ENCODE peak calls at places on chromosomes 2 and 18, in ten cellular contexts. O, Q, K, J, L, T, G, H, U and V are unnamed samples.

GRCh38 chr18:2971741-2972552 is 41.0 kb downstream of the LPIN2 start:
- DNase-seq in O (no peak), Q (peak; percentile 71), K (no peak), J (peak; percentile 36), L (no peak), T (peak; percentile 60), G (no peak), H (no peak), U (no peak), V (no peak)

GRCh38 chr2:109607766-109608165 is 6.0 kb downstream of the SEPTIN10 start:
- DNase-seq in O (no peak), Q (no peak), K (no peak), J (no peak), L (peak; percentile 23), T (peak; percentile 44), G (no peak), H (no peak), U (no peak), V (no peak)

GRCh38 chr2:230865324-230865765 is 603 bp downstream of the ITM2C start:
- DNase-seq in O (peak; percentile 80), Q (no peak), K (no peak), J (no peak), L (peak; percentile 20), T (no peak), G (no peak), H (no peak), U (peak; percentile 36), V (no peak)

GRCh38 chr2:102620367-102620766 is 1.0 kb downstream of the SLC9A2 start:
- DNase-seq in O (peak; percentile 71), Q (no peak), K (no peak), J (no peak), L (no peak), T (no peak), G (peak; percentile 63), H (no peak), U (no peak), V (no peak)

GRCh38 chr2:47907097-47907781 is 941 bp upstream of the FBXO11 start:
- DNase-seq in O (no peak), Q (no peak), K (peak; percentile 30), J (peak; percentile 19), L (no peak), T (no peak), G (no peak), H (no peak), U (peak; percentile 53), V (no peak)

GRCh38 chr2:37349376-37349775 is 4.9 kb downstream of the QPCT start:
- DNase-seq in O (peak; percentile 50), Q (no peak), K (no peak), J (no peak), L (peak; percentile 7), T (peak; percentile 30), G (no peak), H (no peak), U (peak; percentile 92), V (no peak)

GRCh38 chr2:7726989-7727388 is 809.8 kb downstream of the RNF144A start:
- DNase-seq in O (no peak), Q (no peak), K (no peak), J (no peak), L (no peak), T (no peak), G (no peak), H (no peak), U (no peak), V (no peak)

GRCh38 chr2:70085711-70086277 is 1.5 kb upstream of the PCBP1 start:
- DNase-seq in O (peak; percentile 55), Q (no peak), K (no peak), J (no peak), L (no peak), T (no peak), G (peak; percentile 39), H (no peak), U (peak; percentile 48), V (no peak)

GRCh38 chr2:121974919-121975654 is 219.6 kb downstream of the TSN start:
- DNase-seq in O (peak; percentile 88), Q (no peak), K (peak; percentile 45), J (peak; percentile 48), L (peak; percentile 90), T (peak; percentile 81), G (no peak), H (peak; percentile 56), U (peak; percentile 89), V (no peak)

GRCh38 chr2:173983414-173983871 is 18.3 kb upstream of the SP3 start:
- DNase-seq in O (no peak), Q (no peak), K (no peak), J (no peak), L (peak; percentile 86), T (peak; percentile 81), G (no peak), H (no peak), U (no peak), V (no peak)

GRCh38 chr2:215049341-215049740 is 89.1 kb downstream of the ABCA12 start:
- DNase-seq in O (no peak), Q (no peak), K (no peak), J (no peak), L (no peak), T (no peak), G (no peak), H (no peak), U (no peak), V (no peak)

GRCh38 chr2:42086500-42086953 is 38.7 kb downstream of the PKDCC start:
- DNase-seq in O (peak; percentile 82), Q (no peak), K (peak; percentile 57), J (peak; percentile 48), L (peak; percentile 80), T (peak; percentile 84), G (no peak), H (peak; percentile 57), U (peak; percentile 55), V (no peak)

DNA sequence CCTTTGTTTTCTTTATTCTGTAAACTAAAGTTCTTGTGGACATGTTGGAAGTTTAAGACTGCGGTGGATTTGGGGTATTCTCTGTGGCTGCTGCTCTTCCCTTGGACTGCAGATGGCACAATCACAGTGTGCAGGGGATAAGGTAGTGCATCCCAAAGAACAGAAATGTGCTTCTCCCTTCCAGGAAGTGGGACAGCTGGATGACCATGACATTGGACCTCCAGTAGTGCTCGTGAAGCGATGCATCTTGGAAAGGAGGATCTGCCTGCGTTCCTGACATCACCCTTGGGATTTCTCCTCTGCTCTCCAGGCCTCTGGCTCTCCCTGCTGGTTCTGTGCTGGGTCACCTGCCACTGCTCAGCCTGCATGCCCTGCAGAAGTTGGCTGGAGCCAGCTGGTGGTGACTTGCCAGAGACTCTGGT is 109.9 kb downstream of the SLC4A3 start:
- DNase-seq in O (peak; percentile 63), Q (no peak), K (no peak), J (peak; percentile 23), L (no peak), T (peak; percentile 54), G (no peak), H (peak; percentile 10), U (no peak), V (no peak)
- TF ChIP-seq CTCF in O (peak; percentile 78), Q (no peak), K (no peak), J (peak; percentile 59), L (peak; percentile 36), T (peak; percentile 72), G (no peak), H (no peak), U (no peak), V (no peak)

DNA sequence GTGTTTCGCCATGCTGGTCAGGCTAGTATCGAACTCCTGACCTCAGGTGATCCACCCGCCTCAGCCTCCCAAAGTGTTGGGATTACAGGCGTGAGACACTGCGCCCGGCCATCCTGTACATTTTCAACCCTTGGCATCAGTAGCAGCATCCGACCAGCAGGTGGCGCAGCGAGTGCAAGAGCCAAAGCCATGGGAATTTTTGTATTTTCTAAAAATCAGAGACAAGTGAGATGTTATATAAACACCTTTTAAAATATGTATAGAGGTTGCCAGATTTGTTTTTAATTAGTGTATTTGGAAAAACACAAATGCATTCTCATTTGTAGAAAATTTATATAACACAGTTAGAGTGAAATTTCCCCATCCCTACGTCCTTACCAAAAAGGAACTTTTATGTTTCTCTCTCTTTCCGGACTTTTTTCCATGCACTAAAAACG is 36.8 kb downstream of the MOGAT1 start:
- DNase-seq in O (peak; percentile 91), Q (peak; percentile 90), K (peak; percentile 79), J (peak; percentile 82), L (peak; percentile 83), T (peak; percentile 81), G (peak; percentile 84), H (peak; percentile 78), U (peak; percentile 59), V (peak; percentile 92)
- TF ChIP-seq CTCF in O (peak; percentile 98), Q (peak; percentile 92), K (peak; percentile 81), J (peak; percentile 95), L (peak; percentile 89), T (peak; percentile 89), G (peak; percentile 91), H (peak; percentile 98), U (peak; percentile 78), V (no peak)

DNA sequence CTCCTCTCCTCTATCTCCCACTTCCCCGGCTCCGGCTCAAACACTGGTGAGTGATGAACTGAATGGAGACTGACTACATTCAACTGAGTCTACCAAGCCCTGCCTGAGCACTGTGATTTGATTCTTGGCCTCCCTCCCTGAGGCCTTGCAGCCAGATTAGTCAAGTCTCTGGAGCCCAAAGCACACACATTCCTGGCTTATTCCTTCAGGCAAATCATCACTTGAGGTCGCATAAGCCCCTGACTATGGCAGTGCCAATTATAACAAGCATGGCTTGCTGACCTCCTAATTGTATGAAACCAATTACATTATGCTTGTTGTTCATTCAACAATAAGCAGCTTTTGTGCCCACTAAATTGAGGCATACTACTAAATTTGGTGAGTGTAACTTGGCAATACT is 34.6 kb downstream of the EFEMP1 start:
- DNase-seq in O (no peak), Q (no peak), K (no peak), J (peak; percentile 16), L (peak; percentile 68), T (no peak), G (no peak), H (no peak), U (no peak), V (no peak)
- TF ChIP-seq CTCF in O (no peak), Q (no peak), K (no peak), J (no peak), L (no peak), T (no peak), G (no peak), H (no peak), U (no peak), V (no peak)

GRCh38 chr18:47265197-47265596 is 13.7 kb upstream of the SKOR2 start:
- DNase-seq in O (no peak), Q (no peak), K (no peak), J (no peak), L (peak; percentile 11), T (peak; percentile 2), G (no peak), H (no peak), U (no peak), V (no peak)

GRCh38 chr18:47263828-47264314 is 12.4 kb upstream of the SKOR2 start:
- DNase-seq in O (peak; percentile 72), Q (no peak), K (no peak), J (no peak), L (no peak), T (no peak), G (no peak), H (no peak), U (no peak), V (no peak)

GRCh38 chr18:47262397-47263196 is 11.1 kb upstream of the SKOR2 start:
- DNase-seq in O (peak; percentile 51), Q (no peak), K (no peak), J (no peak), L (no peak), T (no peak), G (no peak), H (no peak), U (no peak), V (no peak)

GRCh38 chr18:47261902-47262301 is 10.4 kb upstream of the SKOR2 start:
- DNase-seq in O (no peak), Q (no peak), K (no peak), J (no peak), L (no peak), T (no peak), G (no peak), H (no peak), U (no peak), V (no peak)

GRCh38 chr18:47263197-47263827 is 11.9 kb upstream of the SKOR2 start:
- DNase-seq in O (peak; percentile 89), Q (no peak), K (no peak), J (no peak), L (no peak), T (no peak), G (no peak), H (peak; percentile 63), U (no peak), V (no peak)
- TF ChIP-seq CTCF in O (peak; percentile 86), Q (no peak), K (no peak), J (peak; percentile 15), L (peak; percentile 30), T (no peak), G (no peak), H (peak; percentile 27), U (no peak), V (no peak)